ENCODE peak calls at places on chromosome 22, in ten cellular contexts. F is testis; J is nephron progenitor cell; L is neural crest cell; N is fibroblast of the aortic adventitia; P is activated CD8-positive, alpha-beta T cell treated with anti-CD3 and anti-CD28 coated beads for 36 hours; K is spleen; C is HFFc6; S is GM13977; I is lower lobe of right lung. E is an unnamed sample.

GRCh38 chr22:31897842-31898241 is 46.5 kb upstream of the YWHAH start:
- DNase-seq in C (no peak), K (peak; percentile 2), S (no peak), F (no peak), J (no peak), N (peak; percentile 35), P (no peak), I (no peak), L (no peak), E (no peak)

GRCh38 chr22:47063071-47063509 is 300.6 kb downstream of the TBC1D22A start:
- DNase-seq in S (no peak), K (peak; percentile 54), P (no peak), J (no peak), N (no peak), L (no peak), I (no peak), F (no peak), C (no peak), E (no peak)

GRCh38 chr22:30309981-30310672 is 16.6 kb downstream of the TBC1D10A start:
- DNase-seq in I (peak; percentile 71), P (peak; percentile 52), J (no peak), C (no peak), L (no peak), N (peak; percentile 70), S (peak; percentile 56), F (peak; percentile 33), K (no peak), E (peak; percentile 67)

GRCh38 chr22:46367707-46368191 is 32.2 kb downstream of the TRMU start:
- DNase-seq in F (peak; percentile 65), N (peak; percentile 45), C (peak; percentile 39), S (peak; percentile 92), P (peak; percentile 85), L (peak; percentile 63), K (peak; percentile 92), I (peak; percentile 82), J (peak; percentile 79), E (peak; percentile 93)

GRCh38 chr22:45817705-45818104 is 146.1 kb downstream of the ATXN10 start:
- DNase-seq in S (no peak), J (no peak), P (no peak), I (no peak), C (no peak), F (no peak), N (no peak), K (no peak), L (no peak), E (no peak)

GRCh38 chr22:17774206-17774927 is at the start of gene BID:
- DNase-seq in I (peak; percentile 84), C (no peak), P (peak; percentile 45), N (no peak), S (peak; percentile 79), J (peak; percentile 76), F (no peak), K (peak; percentile 96), L (peak; percentile 24), E (peak; percentile 75)

GRCh38 chr22:19761500-19762314 is 1.1 kb downstream of the TBX1 start:
- DNase-seq in C (no peak), L (no peak), S (no peak), F (no peak), P (no peak), N (no peak), J (no peak), I (no peak), K (no peak), E (no peak)

GRCh38 chr22:39832627-39833074 is 60.9 kb downstream of the ENTHD1 start:
- DNase-seq in I (no peak), P (no peak), C (no peak), J (no peak), N (no peak), L (no peak), F (peak; percentile 31), K (no peak), S (no peak), E (no peak)

GRCh38 chr22:48268771-48269552 is 1506.5 kb downstream of the TBC1D22A start:
- DNase-seq in K (no peak), N (no peak), P (no peak), C (no peak), L (no peak), J (no peak), S (no peak), I (peak; percentile 78), F (no peak), E (no peak)

GRCh38 chr22:31378123-31378522 is 21.3 kb upstream of the DRG1 start:
- DNase-seq in I (no peak), J (no peak), F (peak; percentile 43), S (no peak), K (no peak), C (no peak), N (peak; percentile 94), P (no peak), L (no peak), E (no peak)

GRCh38 chr22:39097098-39098020 is at the start of gene APOBEC3H:
- DNase-seq in J (no peak), S (no peak), C (no peak), L (no peak), K (no peak), P (peak; percentile 82), I (peak; percentile 72), F (peak; percentile 57), N (no peak), E (peak; percentile 60)

GRCh38 chr22:38718414-38718813 is 12.7 kb downstream of the GTPBP1 start:
- DNase-seq in P (no peak), L (no peak), J (no peak), K (no peak), N (peak; percentile 72), I (peak; percentile 73), C (peak; percentile 87), F (no peak), S (no peak), E (no peak)

GRCh38 chr22:39206491-39206890 is 38.3 kb downstream of the PDGFB start:
- DNase-seq in I (peak; percentile 20), K (peak; percentile 42), J (no peak), C (no peak), P (no peak), L (no peak), N (no peak), F (no peak), S (no peak), E (peak; percentile 8)

GRCh38 chr22:27583930-27584329 is 217.6 kb downstream of the MN1 start:
- DNase-seq in C (no peak), K (peak; percentile 47), F (no peak), P (no peak), J (no peak), S (no peak), L (no peak), N (no peak), I (no peak), E (no peak)

GRCh38 chr22:24370426-24370825 is 57.0 kb upstream of the ADORA2A start:
- DNase-seq in P (no peak), K (no peak), C (no peak), L (no peak), I (no peak), F (no peak), S (no peak), N (peak; percentile 66), J (no peak), E (no peak)

DNA sequence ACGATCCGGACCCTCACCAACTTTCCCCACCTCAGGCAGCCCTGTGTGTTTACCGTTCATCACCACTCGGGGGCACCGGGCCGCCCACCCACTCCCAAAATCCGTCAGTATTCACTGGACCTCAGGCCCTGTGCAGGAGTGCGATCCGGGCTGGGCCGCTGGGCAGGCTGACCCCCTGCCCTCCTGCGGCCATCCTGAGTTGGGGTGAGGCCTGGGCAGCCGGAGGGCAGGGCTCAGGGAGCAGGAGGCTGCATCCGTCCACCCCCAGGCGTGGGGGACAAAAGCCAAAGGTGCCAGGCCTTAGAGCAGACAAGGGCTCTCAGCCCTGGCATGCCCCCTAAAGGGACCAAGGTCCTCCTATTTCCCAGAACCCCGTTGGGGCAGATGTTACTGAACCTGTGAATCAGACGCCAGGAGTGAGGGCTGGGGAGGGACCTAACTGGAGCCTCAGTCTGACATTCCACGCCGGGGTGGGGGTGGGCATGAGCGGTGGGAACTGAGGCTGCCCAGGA is 16.8 kb upstream of the TMEM191C start:
- DNase-seq in J (peak; percentile 31), C (no peak), I (peak; percentile 44), S (no peak), L (peak; percentile 3), P (no peak), K (peak; percentile 43), F (peak; percentile 11), N (no peak), E (no peak)
- TF ChIP-seq CTCF in J (peak; percentile 33), C (peak; percentile 32), I (no peak), S (peak; percentile 1), L (peak; percentile 39), P (no peak), K (no peak), F (no peak), N (peak; percentile 10), E (no peak)

GRCh38 chr22:37567991-37568390 is 7.7 kb downstream of the CDC42EP1 start:
- DNase-seq in F (no peak), N (no peak), P (no peak), I (no peak), C (no peak), K (no peak), L (no peak), S (no peak), J (no peak), E (no peak)

GRCh38 chr22:37570661-37570976 is 9.3 kb downstream of the LGALS2 start:
- DNase-seq in F (no peak), L (no peak), P (no peak), I (no peak), C (no peak), N (no peak), K (no peak), S (no peak), J (no peak), E (no peak)

GRCh38 chr22:37569921-37570660 is 9.8 kb downstream of the LGALS2 start:
- DNase-seq in F (no peak), J (no peak), S (no peak), K (no peak), L (no peak), C (no peak), N (no peak), P (no peak), I (peak; percentile 71), E (no peak)

GRCh38 chr22:37568448-37569008 is 8.2 kb downstream of the CDC42EP1 start:
- DNase-seq in N (no peak), S (no peak), F (no peak), K (no peak), P (no peak), L (no peak), C (no peak), J (no peak), I (no peak), E (no peak)

GRCh38 chr22:37569009-37569920 is 9.0 kb downstream of the CDC42EP1 start:
- DNase-seq in J (no peak), S (no peak), C (no peak), F (no peak), L (no peak), I (peak; percentile 79), N (no peak), K (no peak), P (no peak), E (no peak)
- TF ChIP-seq CTCF in J (no peak), S (no peak), C (no peak), F (no peak), L (no peak), I (no peak), N (no peak), K (no peak), P (no peak), E (no peak)

GRCh38 chr22:36641902-36642640 is 61.5 kb downstream of the CACNG2 start:
- DNase-seq in I (no peak), N (peak; percentile 37), F (no peak), K (no peak), S (no peak), L (no peak), P (peak; percentile 3), C (peak; percentile 5), J (no peak), E (no peak)
- TF ChIP-seq CTCF in I (no peak), N (no peak), F (no peak), K (no peak), S (no peak), L (no peak), P (no peak), C (no peak), J (no peak), E (no peak)

GRCh38 chr22:36569999-36570398 is 41.0 kb upstream of the EIF3D start:
- DNase-seq in I (no peak), P (no peak), N (peak; percentile 11), L (peak; percentile 35), J (peak; percentile 46), F (peak; percentile 30), K (no peak), C (no peak), S (no peak), E (no peak)
- TF ChIP-seq CTCF in I (no peak), P (no peak), N (peak; percentile 44), L (peak; percentile 41), J (no peak), F (peak; percentile 36), K (no peak), C (peak; percentile 67), S (no peak), E (no peak)